ENCODE peak calls at places on chromosomes 5 and 9, in nine cellular contexts. One of them, this sample, is unnamed.

GRCh38 chr9:112844771-112845542 is 45.7 kb downstream of the SLC46A2 start:
- DNase-seq in hepatocyte: peak
- DNase-seq in neural crest cell: peak
- DNase-seq in GDM1: peak
- DNase-seq in pons: peak
- DNase-seq in renal cortical epithelial cell: peak
- DNase-seq in stimulated activated CD4-positive, alpha-beta T cell treated with anti-CD3 and anti-CD28 coated beads, Interleukin-4, amount 100 ng/mL, for 48 hours: peak
- DNase-seq in NCI-H510A treated with DMSO at 0.1 percent for 48 hours: peak
- DNase-seq in NCI-H1105: peak
- DNase-seq in this sample: peak

GRCh38 chr5:62001640-62002039 is 304.4 kb upstream of the KIF2A start:
- DNase-seq in hepatocyte: no peak
- DNase-seq in neural crest cell: no peak
- DNase-seq in GDM1: no peak
- DNase-seq in pons: no peak
- DNase-seq in renal cortical epithelial cell: peak
- DNase-seq in stimulated activated CD4-positive, alpha-beta T cell treated with anti-CD3 and anti-CD28 coated beads, Interleukin-4, amount 100 ng/mL, for 48 hours: no peak
- DNase-seq in NCI-H510A treated with DMSO at 0.1 percent for 48 hours: no peak
- DNase-seq in NCI-H1105: no peak
- DNase-seq in this sample: no peak

GRCh38 chr9:78021692-78022091 is 9.9 kb downstream of the GNAQ start:
- DNase-seq in hepatocyte: peak
- DNase-seq in neural crest cell: no peak
- DNase-seq in GDM1: no peak
- DNase-seq in pons: no peak
- DNase-seq in renal cortical epithelial cell: no peak
- DNase-seq in stimulated activated CD4-positive, alpha-beta T cell treated with anti-CD3 and anti-CD28 coated beads, Interleukin-4, amount 100 ng/mL, for 48 hours: no peak
- DNase-seq in NCI-H510A treated with DMSO at 0.1 percent for 48 hours: no peak
- DNase-seq in NCI-H1105: no peak
- DNase-seq in this sample: no peak

GRCh38 chr5:31757813-31758212 is 118.9 kb downstream of the PDZD2 start:
- DNase-seq in hepatocyte: peak
- DNase-seq in neural crest cell: no peak
- DNase-seq in GDM1: no peak
- DNase-seq in pons: no peak
- DNase-seq in renal cortical epithelial cell: no peak
- DNase-seq in stimulated activated CD4-positive, alpha-beta T cell treated with anti-CD3 and anti-CD28 coated beads, Interleukin-4, amount 100 ng/mL, for 48 hours: no peak
- DNase-seq in NCI-H510A treated with DMSO at 0.1 percent for 48 hours: no peak
- DNase-seq in NCI-H1105: no peak
- DNase-seq in this sample: no peak

GRCh38 chr9:33380390-33381094 is 21.8 kb downstream of the AQP7 start:
- DNase-seq in hepatocyte: no peak
- DNase-seq in neural crest cell: no peak
- DNase-seq in GDM1: no peak
- DNase-seq in pons: no peak
- DNase-seq in renal cortical epithelial cell: no peak
- DNase-seq in stimulated activated CD4-positive, alpha-beta T cell treated with anti-CD3 and anti-CD28 coated beads, Interleukin-4, amount 100 ng/mL, for 48 hours: no peak
- DNase-seq in NCI-H510A treated with DMSO at 0.1 percent for 48 hours: no peak
- DNase-seq in NCI-H1105: no peak
- DNase-seq in this sample: no peak

GRCh38 chr9:129185991-129186390 is 7.9 kb upstream of the IER5L start:
- DNase-seq in hepatocyte: no peak
- DNase-seq in neural crest cell: no peak
- DNase-seq in GDM1: no peak
- DNase-seq in pons: no peak
- DNase-seq in renal cortical epithelial cell: no peak
- DNase-seq in stimulated activated CD4-positive, alpha-beta T cell treated with anti-CD3 and anti-CD28 coated beads, Interleukin-4, amount 100 ng/mL, for 48 hours: no peak
- DNase-seq in NCI-H510A treated with DMSO at 0.1 percent for 48 hours: no peak
- DNase-seq in NCI-H1105: no peak
- DNase-seq in this sample: no peak

GRCh38 chr5:6728011-6728794 is 15.0 kb downstream of the TENT4A start:
- DNase-seq in hepatocyte: no peak
- DNase-seq in neural crest cell: no peak
- DNase-seq in GDM1: no peak
- DNase-seq in pons: no peak
- DNase-seq in renal cortical epithelial cell: no peak
- DNase-seq in stimulated activated CD4-positive, alpha-beta T cell treated with anti-CD3 and anti-CD28 coated beads, Interleukin-4, amount 100 ng/mL, for 48 hours: no peak
- DNase-seq in NCI-H510A treated with DMSO at 0.1 percent for 48 hours: peak
- DNase-seq in NCI-H1105: peak
- DNase-seq in this sample: no peak

GRCh38 chr9:108967916-108968315 is 33.7 kb downstream of the ABITRAM start:
- DNase-seq in hepatocyte: no peak
- DNase-seq in neural crest cell: no peak
- DNase-seq in GDM1: no peak
- DNase-seq in pons: peak
- DNase-seq in renal cortical epithelial cell: no peak
- DNase-seq in stimulated activated CD4-positive, alpha-beta T cell treated with anti-CD3 and anti-CD28 coated beads, Interleukin-4, amount 100 ng/mL, for 48 hours: no peak
- DNase-seq in NCI-H510A treated with DMSO at 0.1 percent for 48 hours: no peak
- DNase-seq in NCI-H1105: no peak
- DNase-seq in this sample: no peak

GRCh38 chr5:89437450-89438435 is 554.8 kb upstream of the MEF2C start:
- DNase-seq in hepatocyte: no peak
- DNase-seq in neural crest cell: no peak
- DNase-seq in GDM1: no peak
- DNase-seq in pons: no peak
- DNase-seq in renal cortical epithelial cell: peak
- DNase-seq in stimulated activated CD4-positive, alpha-beta T cell treated with anti-CD3 and anti-CD28 coated beads, Interleukin-4, amount 100 ng/mL, for 48 hours: no peak
- DNase-seq in NCI-H510A treated with DMSO at 0.1 percent for 48 hours: peak
- DNase-seq in NCI-H1105: no peak
- DNase-seq in this sample: no peak

GRCh38 chr9:88537743-88538055 is 2.7 kb downstream of the NXNL2 start:
- DNase-seq in hepatocyte: peak
- DNase-seq in neural crest cell: peak
- DNase-seq in GDM1: peak
- DNase-seq in pons: peak
- DNase-seq in renal cortical epithelial cell: peak
- DNase-seq in stimulated activated CD4-positive, alpha-beta T cell treated with anti-CD3 and anti-CD28 coated beads, Interleukin-4, amount 100 ng/mL, for 48 hours: peak
- DNase-seq in NCI-H510A treated with DMSO at 0.1 percent for 48 hours: no peak
- DNase-seq in NCI-H1105: no peak
- DNase-seq in this sample: peak

GRCh38 chr5:37859805-37860204 is 20.0 kb upstream of the GDNF start:
- DNase-seq in hepatocyte: no peak
- DNase-seq in neural crest cell: no peak
- DNase-seq in GDM1: peak
- DNase-seq in pons: no peak
- DNase-seq in renal cortical epithelial cell: no peak
- DNase-seq in stimulated activated CD4-positive, alpha-beta T cell treated with anti-CD3 and anti-CD28 coated beads, Interleukin-4, amount 100 ng/mL, for 48 hours: no peak
- DNase-seq in NCI-H510A treated with DMSO at 0.1 percent for 48 hours: no peak
- DNase-seq in NCI-H1105: no peak
- DNase-seq in this sample: no peak

GRCh38 chr5:33997331-33997983 is 10.4 kb downstream of the AMACR start:
- DNase-seq in hepatocyte: peak
- DNase-seq in neural crest cell: no peak
- DNase-seq in GDM1: peak
- DNase-seq in pons: peak
- DNase-seq in renal cortical epithelial cell: peak
- DNase-seq in stimulated activated CD4-positive, alpha-beta T cell treated with anti-CD3 and anti-CD28 coated beads, Interleukin-4, amount 100 ng/mL, for 48 hours: no peak
- DNase-seq in NCI-H510A treated with DMSO at 0.1 percent for 48 hours: peak
- DNase-seq in NCI-H1105: peak
- DNase-seq in this sample: peak

GRCh38 chr5:176817864-176818377 is 7.6 kb downstream of the UNC5A start:
- DNase-seq in hepatocyte: peak
- DNase-seq in neural crest cell: peak
- DNase-seq in GDM1: no peak
- DNase-seq in pons: no peak
- DNase-seq in renal cortical epithelial cell: no peak
- DNase-seq in stimulated activated CD4-positive, alpha-beta T cell treated with anti-CD3 and anti-CD28 coated beads, Interleukin-4, amount 100 ng/mL, for 48 hours: no peak
- DNase-seq in NCI-H510A treated with DMSO at 0.1 percent for 48 hours: peak
- DNase-seq in NCI-H1105: no peak
- DNase-seq in this sample: no peak

GRCh38 chr5:18270635-18271338 is 636.5 kb downstream of the TAF11L14 start:
- DNase-seq in hepatocyte: no peak
- DNase-seq in neural crest cell: no peak
- DNase-seq in GDM1: no peak
- DNase-seq in pons: no peak
- DNase-seq in renal cortical epithelial cell: no peak
- DNase-seq in stimulated activated CD4-positive, alpha-beta T cell treated with anti-CD3 and anti-CD28 coated beads, Interleukin-4, amount 100 ng/mL, for 48 hours: no peak
- DNase-seq in NCI-H510A treated with DMSO at 0.1 percent for 48 hours: no peak
- DNase-seq in NCI-H1105: no peak
- DNase-seq in this sample: no peak

GRCh38 chr9:12815895-12816294 is 41.1 kb downstream of the LURAP1L start:
- DNase-seq in hepatocyte: no peak
- DNase-seq in neural crest cell: no peak
- DNase-seq in GDM1: no peak
- DNase-seq in pons: no peak
- DNase-seq in renal cortical epithelial cell: no peak
- DNase-seq in stimulated activated CD4-positive, alpha-beta T cell treated with anti-CD3 and anti-CD28 coated beads, Interleukin-4, amount 100 ng/mL, for 48 hours: no peak
- DNase-seq in NCI-H510A treated with DMSO at 0.1 percent for 48 hours: no peak
- DNase-seq in NCI-H1105: no peak
- DNase-seq in this sample: no peak